ENCODE peak calls at places on chromosomes 13 and 19, in eight cellular contexts. Z is adrenal gland, W is SK-N-SH, D is kidney epithelial cell, U is fibroblast of villous mesenchyme, R is SJSA1, C is fibroblast of pulmonary artery, M is ascending aorta. L is an unnamed sample.

GRCh38 chr13:85497652-85498051 is 301.6 kb downstream of the SLITRK6 start:
- DNase-seq in Z (no peak), W (no peak), D (peak; percentile 48), U (peak; percentile 30), R (peak; percentile 95), C (peak; percentile 96), M (no peak), L (peak; percentile 83)

GRCh38 chr19:16627194-16627927 is 643 bp downstream of the MED26 start:
- DNase-seq in Z (no peak), W (peak; percentile 44), D (no peak), U (peak; percentile 39), R (peak; percentile 29), C (no peak), M (no peak), L (no peak)

GRCh38 chr13:21894091-21894490 is 223.2 kb downstream of the FGF9 start:
- DNase-seq in Z (no peak), W (no peak), D (no peak), U (no peak), R (no peak), C (no peak), M (peak; percentile 38), L (no peak)

GRCh38 chr19:48283908-48284307 is 14.0 kb downstream of the ZNF114 start:
- DNase-seq in Z (no peak), W (no peak), D (no peak), U (peak; percentile 72), R (peak; percentile 17), C (peak; percentile 90), M (no peak), L (no peak)

GRCh38 chr19:48988860-48989259 is 4.2 kb downstream of the GYS1 start:
- DNase-seq in Z (no peak), W (no peak), D (no peak), U (no peak), R (no peak), C (no peak), M (no peak), L (no peak)

GRCh38 chr19:21482863-21483276 is 22.5 kb upstream of the ZNF429 start:
- DNase-seq in Z (peak; percentile 79), W (peak; percentile 81), D (no peak), U (peak; percentile 71), R (no peak), C (peak; percentile 17), M (peak; percentile 88), L (no peak)

GRCh38 chr19:30046522-30046921 is 104.5 kb downstream of the URI1 start:
- DNase-seq in Z (no peak), W (peak; percentile 50), D (no peak), U (no peak), R (no peak), C (peak; percentile 9), M (no peak), L (no peak)

GRCh38 chr19:5949792-5950305 is 28.1 kb downstream of the RANBP3 start:
- DNase-seq in Z (no peak), W (no peak), D (no peak), U (no peak), R (no peak), C (no peak), M (no peak), L (no peak)

GRCh38 chr13:47277774-47278173 is 380.9 kb upstream of the HTR2A start:
- DNase-seq in Z (no peak), W (no peak), D (no peak), U (peak; percentile 21), R (no peak), C (peak; percentile 54), M (no peak), L (no peak)

GRCh38 chr13:31050486-31051400 is 111.0 kb downstream of the HSPH1 start:
- DNase-seq in Z (peak; percentile 39), W (peak; percentile 38), D (no peak), U (no peak), R (no peak), C (no peak), M (peak; percentile 37), L (no peak)

GRCh38 chr13:32471187-32471922 is 43.4 kb upstream of the N4BP2L1 start:
- DNase-seq in Z (no peak), W (no peak), D (no peak), U (peak; percentile 71), R (no peak), C (peak; percentile 88), M (no peak), L (no peak)

GRCh38 chr19:9128171-9128570 is 1.4 kb upstream of the OR7G3 start:
- DNase-seq in Z (no peak), W (no peak), D (no peak), U (peak; percentile 57), R (no peak), C (peak; percentile 88), M (no peak), L (no peak)

GRCh38 chr19:45506991-45507863 is at the start of gene VASP:
- DNase-seq in Z (peak; percentile 93), W (peak; percentile 88), D (no peak), U (peak; percentile 88), R (peak; percentile 88), C (peak; percentile 88), M (peak; percentile 93), L (no peak)

GRCh38 chr19:4082172-4082571 is 15.5 kb upstream of the ZBTB7A start:
- DNase-seq in Z (no peak), W (no peak), D (no peak), U (no peak), R (no peak), C (no peak), M (no peak), L (no peak)

GRCh38 chr13:97934590-97934989 is 18.9 kb upstream of the IPO5 start:
- DNase-seq in Z (no peak), W (no peak), D (no peak), U (no peak), R (no peak), C (peak; percentile 51), M (no peak), L (no peak)

GRCh38 chr19:11452814-11453335 is 17.4 kb downstream of the PRKCSH start:
- DNase-seq in Z (no peak), W (peak; percentile 51), D (no peak), U (no peak), R (no peak), C (no peak), M (no peak), L (no peak)

GRCh38 chr13:112711528-112712265 is 21.9 kb downstream of the ATP11A start:
- DNase-seq in Z (peak; percentile 95), W (no peak), D (peak; percentile 95), U (peak; percentile 100), R (peak; percentile 91), C (peak; percentile 97), M (peak; percentile 92), L (peak; percentile 91)
- H3K4me3 ChIP-seq in Z (peak overlapping the region; percentile 9), W (peak overlapping the region; percentile 35), D (peak overlapping the region; percentile 13), U (peak overlapping the region; percentile 50), R (peak overlapping the region; percentile 10), C (peak overlapping the region; percentile 49), M (no peak overlapping the region), L (peak overlapping the region; percentile 22)

GRCh38 chr19:34963531-34964406 is at the start of gene ZNF792:
- DNase-seq in Z (peak; percentile 75), W (peak; percentile 91), D (no peak), U (peak; percentile 53), R (peak; percentile 53), C (peak; percentile 62), M (peak; percentile 78), L (no peak)

GRCh38 chr19:34961775-34962174 is 2.3 kb downstream of the ZNF792 start:
- DNase-seq in Z (no peak), W (no peak), D (no peak), U (no peak), R (no peak), C (no peak), M (no peak), L (no peak)

GRCh38 chr19:34962945-34963530 is 991 bp downstream of the ZNF792 start:
- DNase-seq in Z (no peak), W (peak; percentile 49), D (no peak), U (no peak), R (peak; percentile 6), C (peak; percentile 26), M (no peak), L (no peak)

GRCh38 chr19:34960940-34961679 is 2.9 kb downstream of the ZNF792 start:
- DNase-seq in Z (no peak), W (no peak), D (no peak), U (no peak), R (no peak), C (no peak), M (no peak), L (no peak)

GRCh38 chr19:34962281-34962944 is 1.6 kb downstream of the ZNF792 start:
- DNase-seq in Z (no peak), W (peak; percentile 72), D (no peak), U (no peak), R (no peak), C (peak; percentile 46), M (no peak), L (no peak)
- H3K4me3 ChIP-seq in Z (peak overlapping the region; percentile 99), W (peak overlapping the region; percentile 95), D (no peak overlapping the region), U (peak overlapping the region; percentile 85), R (peak overlapping the region; percentile 73), C (peak overlapping the region; percentile 88), M (peak overlapping the region; percentile 82), L (peak overlapping the region; percentile 73)

DNA sequence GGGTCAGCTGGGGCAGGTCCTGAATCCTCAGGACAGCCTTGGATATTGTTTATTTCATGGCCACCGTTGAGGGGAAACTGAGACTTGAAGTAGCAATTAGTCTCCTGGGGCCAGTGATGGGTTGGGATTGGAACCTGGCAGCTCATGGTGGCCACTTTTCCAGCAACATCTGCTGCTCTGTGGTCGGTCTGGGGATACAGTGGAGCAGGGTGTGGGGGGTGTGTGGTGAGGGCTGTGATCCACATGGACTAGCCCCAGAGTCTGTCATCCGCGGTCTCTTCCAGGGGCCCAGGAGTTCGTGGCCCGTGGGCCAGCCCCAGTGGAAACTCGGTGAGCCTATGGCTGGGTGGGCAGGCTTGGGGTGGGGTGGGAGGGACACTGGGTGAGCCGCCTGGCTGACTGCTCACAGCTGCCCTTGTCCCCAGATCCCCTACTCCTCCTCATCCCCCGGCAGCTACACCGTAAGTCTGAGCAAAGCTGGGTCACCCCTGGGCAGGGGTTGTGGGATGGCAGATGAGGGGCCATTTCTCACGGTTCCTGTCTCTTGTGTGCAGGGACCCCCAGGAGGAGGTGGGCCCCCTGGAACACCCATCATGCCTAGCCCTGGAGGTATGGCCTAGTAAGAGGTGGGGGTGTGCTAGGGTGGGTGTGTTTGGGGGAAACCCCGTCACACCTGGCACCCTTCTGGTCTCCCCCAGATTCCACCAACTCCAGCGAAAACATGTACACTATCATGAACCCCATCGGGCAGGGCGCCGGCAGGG is 5.5 kb downstream of the ISYNA1 start:
- DNase-seq in Z (no peak), W (no peak), D (no peak), U (no peak), R (no peak), C (no peak), M (no peak), L (no peak)
- H3K4me3 ChIP-seq in Z (peak overlapping the region; percentile 77), W (no peak overlapping the region), D (peak overlapping the region; percentile 39), U (peak overlapping the region; percentile 41), R (peak overlapping the region; percentile 37), C (no peak overlapping the region), M (peak overlapping the region; percentile 50), L (no peak overlapping the region)

DNA sequence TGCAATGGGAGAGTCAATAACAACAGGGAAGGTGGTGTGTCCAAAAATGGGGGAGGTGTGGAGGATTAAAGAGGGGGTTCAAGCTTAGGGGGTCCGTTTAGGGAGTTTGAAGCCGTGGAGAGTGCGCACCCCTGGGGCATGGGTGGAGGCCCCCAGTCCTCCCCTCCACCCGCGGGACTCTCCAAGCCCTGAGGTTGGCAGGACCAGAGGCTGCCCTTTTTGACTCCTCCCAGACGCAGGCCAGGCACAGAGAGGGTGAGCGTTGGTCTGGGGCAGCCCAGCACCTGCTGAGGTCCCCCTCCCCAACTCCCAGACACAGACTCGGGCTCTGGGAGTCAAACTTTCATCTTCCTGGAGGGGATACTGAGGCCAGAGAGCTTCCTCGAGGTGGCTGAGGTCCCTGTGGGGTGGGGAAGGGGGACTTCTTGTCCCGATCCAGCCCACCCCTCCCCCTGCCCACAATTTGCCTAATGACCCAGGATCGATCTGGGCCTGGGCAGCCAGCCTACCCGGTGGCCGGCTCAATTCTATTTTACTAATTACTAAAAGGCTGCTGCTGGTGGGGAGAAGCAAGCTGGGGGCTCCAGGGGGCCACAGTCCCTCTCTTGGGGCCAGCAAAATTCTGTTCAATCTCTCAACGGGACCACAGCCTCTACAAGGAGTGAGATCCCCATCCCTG is 2.8 kb upstream of the ONECUT3 start:
- DNase-seq in Z (no peak), W (no peak), D (no peak), U (no peak), R (no peak), C (no peak), M (no peak), L (no peak)
- H3K4me3 ChIP-seq in Z (no peak overlapping the region), W (no peak overlapping the region), D (no peak overlapping the region), U (no peak overlapping the region), R (no peak overlapping the region), C (no peak overlapping the region), M (peak overlapping the region; percentile 2), L (no peak overlapping the region)